ENCODE peak calls at places on chromosomes 12 and 14, in ten cellular contexts. One of them, this sample, is unnamed.

GRCh38 chr14:73168274-73168673 is 32.0 kb downstream of the PSEN1 start:
- DNase-seq in sciatic nerve: no peak
- DNase-seq in activated CD8-positive, alpha-beta memory T cell treated with anti-CD3 and anti-CD28 coated beads for 4 hours: no peak
- DNase-seq in activated CD4-positive, alpha-beta T cell treated with anti-CD3 and anti-CD28 coated beads for 4 hours: no peak
- DNase-seq in esophagus squamous epithelium: no peak
- DNase-seq in cardiac fibroblast: no peak
- DNase-seq in HL-60: no peak
- DNase-seq in AG20443: no peak
- DNase-seq in OCI-M1: no peak
- DNase-seq in occipital lobe: peak; percentile 13
- DNase-seq in this sample: no peak

GRCh38 chr12:109818900-109819500 is 14.2 kb downstream of the TRPV4 start:
- DNase-seq in cardiac fibroblast: peak; percentile 41
- DNase-seq in OCI-M1: no peak
- DNase-seq in esophagus squamous epithelium: no peak
- DNase-seq in AG20443: peak; percentile 91
- DNase-seq in sciatic nerve: no peak
- DNase-seq in occipital lobe: no peak
- DNase-seq in HL-60: no peak
- DNase-seq in activated CD4-positive, alpha-beta T cell treated with anti-CD3 and anti-CD28 coated beads for 4 hours: no peak
- DNase-seq in activated CD8-positive, alpha-beta memory T cell treated with anti-CD3 and anti-CD28 coated beads for 4 hours: no peak
- DNase-seq in this sample: no peak

GRCh38 chr12:46210835-46211439 is 57.9 kb downstream of the SLC38A1 start:
- DNase-seq in AG20443: no peak
- DNase-seq in occipital lobe: no peak
- DNase-seq in cardiac fibroblast: peak; percentile 18
- DNase-seq in activated CD4-positive, alpha-beta T cell treated with anti-CD3 and anti-CD28 coated beads for 4 hours: no peak
- DNase-seq in esophagus squamous epithelium: no peak
- DNase-seq in HL-60: no peak
- DNase-seq in sciatic nerve: no peak
- DNase-seq in OCI-M1: peak; percentile 69
- DNase-seq in activated CD8-positive, alpha-beta memory T cell treated with anti-CD3 and anti-CD28 coated beads for 4 hours: no peak
- DNase-seq in this sample: no peak

GRCh38 chr12:80892597-80893445 is 44.9 kb downstream of the LIN7A start:
- DNase-seq in activated CD8-positive, alpha-beta memory T cell treated with anti-CD3 and anti-CD28 coated beads for 4 hours: no peak
- DNase-seq in HL-60: no peak
- DNase-seq in AG20443: peak; percentile 71
- DNase-seq in occipital lobe: no peak
- DNase-seq in esophagus squamous epithelium: no peak
- DNase-seq in OCI-M1: no peak
- DNase-seq in activated CD4-positive, alpha-beta T cell treated with anti-CD3 and anti-CD28 coated beads for 4 hours: no peak
- DNase-seq in cardiac fibroblast: no peak
- DNase-seq in sciatic nerve: no peak
- DNase-seq in this sample: no peak

GRCh38 chr12:1795785-1796514 is 24.4 kb upstream of the LRTM2 start:
- DNase-seq in AG20443: peak; percentile 97
- DNase-seq in sciatic nerve: peak; percentile 96
- DNase-seq in esophagus squamous epithelium: peak; percentile 69
- DNase-seq in activated CD8-positive, alpha-beta memory T cell treated with anti-CD3 and anti-CD28 coated beads for 4 hours: peak; percentile 87
- DNase-seq in OCI-M1: peak; percentile 92
- DNase-seq in cardiac fibroblast: peak; percentile 93
- DNase-seq in HL-60: peak; percentile 92
- DNase-seq in activated CD4-positive, alpha-beta T cell treated with anti-CD3 and anti-CD28 coated beads for 4 hours: peak; percentile 94
- DNase-seq in occipital lobe: peak; percentile 82
- DNase-seq in this sample: peak; percentile 96

GRCh38 chr12:132466241-132467188 is 23.4 kb upstream of the FBRSL1 start:
- DNase-seq in OCI-M1: no peak
- DNase-seq in HL-60: no peak
- DNase-seq in occipital lobe: no peak
- DNase-seq in activated CD4-positive, alpha-beta T cell treated with anti-CD3 and anti-CD28 coated beads for 4 hours: no peak
- DNase-seq in AG20443: no peak
- DNase-seq in cardiac fibroblast: peak; percentile 35
- DNase-seq in sciatic nerve: no peak
- DNase-seq in esophagus squamous epithelium: no peak
- DNase-seq in activated CD8-positive, alpha-beta memory T cell treated with anti-CD3 and anti-CD28 coated beads for 4 hours: no peak
- DNase-seq in this sample: no peak

GRCh38 chr12:1660304-1661187 is 30.3 kb upstream of the ADIPOR2 start:
- DNase-seq in activated CD8-positive, alpha-beta memory T cell treated with anti-CD3 and anti-CD28 coated beads for 4 hours: peak; percentile 28
- DNase-seq in occipital lobe: no peak
- DNase-seq in sciatic nerve: peak; percentile 81
- DNase-seq in AG20443: no peak
- DNase-seq in HL-60: peak; percentile 71
- DNase-seq in activated CD4-positive, alpha-beta T cell treated with anti-CD3 and anti-CD28 coated beads for 4 hours: peak; percentile 73
- DNase-seq in esophagus squamous epithelium: no peak
- DNase-seq in OCI-M1: no peak
- DNase-seq in cardiac fibroblast: peak; percentile 48
- DNase-seq in this sample: peak; percentile 59

GRCh38 chr14:69055125-69055524 is 76.0 kb upstream of the ACTN1 start:
- DNase-seq in AG20443: no peak
- DNase-seq in cardiac fibroblast: peak; percentile 78
- DNase-seq in activated CD8-positive, alpha-beta memory T cell treated with anti-CD3 and anti-CD28 coated beads for 4 hours: no peak
- DNase-seq in esophagus squamous epithelium: no peak
- DNase-seq in activated CD4-positive, alpha-beta T cell treated with anti-CD3 and anti-CD28 coated beads for 4 hours: no peak
- DNase-seq in occipital lobe: no peak
- DNase-seq in HL-60: no peak
- DNase-seq in sciatic nerve: no peak
- DNase-seq in OCI-M1: no peak
- DNase-seq in this sample: no peak

GRCh38 chr12:16962889-16963288 is 356.9 kb upstream of the LMO3 start:
- DNase-seq in AG20443: no peak
- DNase-seq in sciatic nerve: no peak
- DNase-seq in esophagus squamous epithelium: no peak
- DNase-seq in activated CD8-positive, alpha-beta memory T cell treated with anti-CD3 and anti-CD28 coated beads for 4 hours: no peak
- DNase-seq in HL-60: no peak
- DNase-seq in occipital lobe: no peak
- DNase-seq in activated CD4-positive, alpha-beta T cell treated with anti-CD3 and anti-CD28 coated beads for 4 hours: no peak
- DNase-seq in cardiac fibroblast: no peak
- DNase-seq in OCI-M1: peak; percentile 25
- DNase-seq in this sample: no peak

GRCh38 chr12:43840338-43840737 is 4.5 kb downstream of the TMEM117 start:
- DNase-seq in activated CD8-positive, alpha-beta memory T cell treated with anti-CD3 and anti-CD28 coated beads for 4 hours: no peak
- DNase-seq in occipital lobe: no peak
- DNase-seq in activated CD4-positive, alpha-beta T cell treated with anti-CD3 and anti-CD28 coated beads for 4 hours: no peak
- DNase-seq in AG20443: no peak
- DNase-seq in sciatic nerve: no peak
- DNase-seq in cardiac fibroblast: no peak
- DNase-seq in OCI-M1: no peak
- DNase-seq in HL-60: no peak
- DNase-seq in esophagus squamous epithelium: no peak
- DNase-seq in this sample: no peak